ENCODE peak calls at places on chromosomes 2 and 18, in five cellular contexts. F is left lung; X is effector memory CD4-positive, alpha-beta T cell; B is kidney; L is colonic mucosa. D is an unnamed sample. For H3K36me3, the result is how much of the 10 kb centered on the place peaks cover.

GRCh38 chr2:7905756-7906155 is 776.1 kb upstream of the ID2 start:
- DNase-seq in L (peak), F (no peak), B (no peak), X (no peak), D (no peak)

GRCh38 chr2:151486100-151486499 is 76.4 kb downstream of the RIF1 start:
- DNase-seq in X (no peak), F (no peak), L (no peak), B (no peak), D (no peak)

GRCh38 chr2:239948100-239948881 is 76.9 kb downstream of the NDUFA10 start:
- DNase-seq in X (no peak), F (peak), L (no peak), B (peak), D (peak)

GRCh38 chr2:223058952-223059716 is 7.1 kb downstream of the KCNE4 start:
- DNase-seq in F (no peak), L (peak), B (no peak), X (no peak), D (no peak)

GRCh38 chr2:109614715-109615636 is 812 bp downstream of the SOWAHC start:
- DNase-seq in X (no peak), B (peak), F (peak), L (peak), D (peak)

GRCh38 chr2:9280204-9280603 is 73.6 kb downstream of the ASAP2 start:
- DNase-seq in L (no peak), B (no peak), F (no peak), X (no peak), D (no peak)

GRCh38 chr2:26245810-26246209 is 1.1 kb downstream of the HADHB start:
- DNase-seq in L (no peak), B (no peak), X (no peak), F (no peak), D (no peak)

GRCh38 chr18:38884050-38884449 is 1318.5 kb upstream of the CELF4 start:
- DNase-seq in F (no peak), L (no peak), B (no peak), X (no peak), D (no peak)

GRCh38 chr2:180124273-180124881 is 117.3 kb upstream of the CWC22 start:
- DNase-seq in B (no peak), X (no peak), F (no peak), L (no peak), D (no peak)

DNA sequence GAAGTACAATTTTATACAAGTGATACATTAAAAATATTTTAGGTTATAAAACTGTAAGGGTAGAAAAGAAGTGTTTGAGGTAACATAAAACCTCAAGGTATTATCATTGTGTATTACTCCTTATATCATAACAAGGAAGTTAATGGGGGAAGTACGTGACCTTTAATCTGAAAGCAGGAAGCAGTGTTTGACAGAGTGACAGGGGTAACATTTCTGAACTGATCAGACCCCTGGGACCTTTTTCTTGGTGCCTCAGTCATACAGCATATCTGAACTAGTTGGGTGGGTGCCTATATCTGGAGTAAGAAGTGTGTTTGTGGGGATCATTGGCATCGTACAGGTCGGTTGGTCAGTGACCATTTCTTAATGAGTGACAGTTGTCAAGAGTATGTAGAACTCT is 43.0 kb downstream of the MALT1 start:
- DNase-seq in F (no peak), X (no peak), L (no peak), B (no peak), D (no peak)
- H3K36me3 ChIP-seq in F (under half), X (under half), L (under half), B (under half), D (under half)

GRCh38 chr2:160286541-160286940 is 86.5 kb upstream of the ITGB6 start:
- DNase-seq in F (no peak), B (no peak), L (no peak), X (no peak), D (no peak)

GRCh38 chr2:160282063-160282580 is 82.0 kb upstream of the ITGB6 start:
- DNase-seq in X (no peak), L (no peak), B (no peak), F (no peak), D (no peak)

GRCh38 chr2:160281213-160281612 is 81.1 kb upstream of the ITGB6 start:
- DNase-seq in L (no peak), F (no peak), X (no peak), B (no peak), D (no peak)

GRCh38 chr2:160279813-160280465 is 79.9 kb upstream of the ITGB6 start:
- DNase-seq in F (no peak), L (no peak), B (no peak), X (no peak), D (no peak)

DNA sequence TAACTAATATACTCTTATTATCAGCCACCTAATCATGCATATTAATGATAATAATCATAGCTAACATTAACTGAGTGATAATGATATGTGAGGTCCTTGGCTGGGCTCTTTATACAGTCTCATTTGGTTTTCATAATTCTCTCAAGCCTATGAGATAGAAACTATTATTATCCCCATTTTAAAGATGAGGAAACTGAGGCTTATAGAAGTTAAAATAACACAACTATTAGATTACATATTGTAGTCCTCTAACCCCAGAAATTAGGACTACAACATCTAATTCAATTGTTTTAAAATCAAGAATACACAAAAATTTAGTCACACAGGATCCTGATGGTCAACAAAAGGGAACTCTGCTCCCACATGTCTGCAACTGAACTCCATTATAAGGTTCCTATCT is 83.6 kb upstream of the ITGB6 start:
- DNase-seq in X (no peak), B (no peak), L (no peak), F (no peak), D (no peak)
- H3K36me3 ChIP-seq in X (under half), B (under half), L (under half), F (half or more), D (under half)

GRCh38 chr2:75041791-75042231 is 83.4 kb downstream of the POLE4 start:
- DNase-seq in X (no peak), L (no peak), B (no peak), F (no peak), D (no peak)

GRCh38 chr2:75044291-75044690 is 85.8 kb downstream of the POLE4 start:
- DNase-seq in B (no peak), F (no peak), X (no peak), L (no peak), D (no peak)

GRCh38 chr2:75042823-75043222 is 84.4 kb downstream of the POLE4 start:
- DNase-seq in L (no peak), X (no peak), F (no peak), B (no peak), D (no peak)

GRCh38 chr2:75047907-75048625 is 89.6 kb downstream of the POLE4 start:
- DNase-seq in X (no peak), L (no peak), B (no peak), F (no peak), D (no peak)

GRCh38 chr2:75047189-75047812 is 88.9 kb downstream of the POLE4 start:
- DNase-seq in B (no peak), F (no peak), X (no peak), L (no peak), D (no peak)
- H3K36me3 ChIP-seq in B (under half), F (under half), X (under half), L (under half), D (under half)

DNA sequence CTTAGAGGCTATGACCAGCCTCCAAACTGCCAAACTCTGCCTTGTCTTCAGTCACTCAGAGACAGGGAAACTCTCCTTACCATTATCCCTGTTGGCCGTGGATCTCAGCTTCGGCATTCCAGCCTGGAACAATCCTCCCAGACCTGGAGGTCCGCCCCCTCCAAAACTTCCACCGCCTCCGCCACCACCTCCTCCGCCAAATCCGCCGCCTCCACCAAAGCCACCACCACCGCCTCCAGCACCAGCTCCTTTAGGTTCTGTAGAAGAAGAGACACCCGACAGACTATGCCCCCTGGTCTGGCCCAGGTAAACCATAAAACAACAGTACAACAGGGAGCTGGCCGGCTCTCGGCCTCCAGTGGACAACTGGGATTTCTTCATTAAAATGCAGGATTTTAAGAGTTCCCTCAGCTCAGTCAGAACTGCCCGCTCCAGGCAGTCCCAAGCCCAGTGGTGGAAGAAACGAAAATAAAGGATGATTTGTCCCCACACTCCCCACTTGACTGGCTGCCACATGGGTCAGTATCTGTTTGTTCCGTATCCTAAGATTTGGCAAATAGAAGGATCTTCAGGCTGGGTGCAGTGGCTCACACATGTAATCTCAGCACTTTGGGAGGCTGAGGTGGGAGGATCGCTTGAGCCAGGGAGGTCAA is 22.4 kb downstream of the WIPF1 start:
- DNase-seq in X (no peak), L (no peak), F (no peak), B (no peak), D (no peak)
- H3K36me3 ChIP-seq in X (half or more), L (under half), F (half or more), B (under half), D (under half)

DNA sequence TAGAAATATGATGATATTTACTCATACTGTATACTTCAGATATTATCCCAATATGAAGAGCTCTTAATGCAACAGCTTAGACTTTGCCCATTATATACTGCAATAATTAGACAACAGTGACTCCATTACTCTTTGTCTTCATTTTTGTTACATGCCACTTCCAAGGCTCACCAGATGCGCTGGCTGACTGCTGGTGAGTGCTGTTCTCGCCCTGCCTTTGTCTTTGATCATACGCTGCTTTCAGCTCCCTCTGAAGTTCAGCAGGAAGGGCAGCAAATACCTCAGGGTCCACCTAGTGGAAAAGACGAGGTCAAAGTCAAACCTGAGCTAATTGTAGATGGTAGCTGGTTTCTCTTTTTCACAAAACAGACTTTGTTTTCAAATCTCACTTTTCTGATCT is 66.3 kb downstream of the EIF5B start:
- DNase-seq in X (no peak), F (no peak), L (no peak), B (no peak), D (no peak)
- H3K36me3 ChIP-seq in X (half or more), F (half or more), L (under half), B (under half), D (under half)

GRCh38 chr2:231714639-231715498 is 6.5 kb downstream of the PTMA start:
- DNase-seq in F (no peak), L (peak), B (peak), X (peak), D (peak)
- H3K36me3 ChIP-seq in F (under half), L (under half), B (under half), X (under half), D (under half)

DNA sequence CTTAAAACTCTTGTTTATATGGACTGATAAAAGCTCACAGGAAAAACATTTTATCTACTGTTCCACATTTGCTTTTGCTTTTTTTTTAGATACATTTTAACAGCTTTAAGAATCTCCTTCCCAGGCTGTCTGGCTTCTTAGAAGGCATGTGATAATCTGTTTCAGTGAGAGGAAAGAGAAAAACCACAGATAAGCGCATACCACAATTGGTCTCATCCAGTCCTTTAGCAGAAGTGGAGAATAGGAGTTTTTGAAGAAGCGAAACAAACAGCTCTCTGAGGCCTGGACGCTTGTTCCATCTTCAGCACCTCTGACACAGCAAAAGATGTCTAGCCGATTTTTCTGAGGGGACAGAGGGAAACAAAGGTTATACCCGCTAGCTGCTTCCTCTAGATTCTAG is 37.6 kb downstream of the RMC1 start:
- DNase-seq in B (no peak), L (no peak), X (no peak), F (no peak), D (no peak)
- H3K36me3 ChIP-seq in B (half or more), L (under half), X (half or more), F (half or more), D (half or more)

GRCh38 chr2:48633143-48633542 is 15.5 kb downstream of the GTF2A1L start:
- DNase-seq in X (no peak), B (no peak), F (no peak), L (no peak), D (no peak)

DNA sequence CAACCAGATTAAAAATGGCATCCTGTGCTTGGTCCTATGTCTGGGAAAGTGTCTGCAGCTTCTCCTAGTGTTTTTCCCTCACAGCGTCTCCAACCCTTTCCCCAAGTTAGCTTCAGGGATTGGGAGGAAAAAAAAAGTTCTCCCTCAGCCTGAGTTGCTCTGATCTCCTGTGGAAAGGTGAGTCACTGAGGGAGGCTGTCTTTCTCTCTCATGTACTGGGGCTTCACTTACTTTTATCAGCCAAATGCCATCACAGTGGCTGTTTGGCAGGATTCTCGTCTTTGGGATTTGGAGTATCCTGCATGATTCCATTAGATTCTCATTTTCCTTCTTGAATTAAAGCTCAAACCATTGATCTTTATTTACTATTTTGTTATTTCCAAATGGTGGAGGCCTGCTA is 18.1 kb downstream of the GTF2A1L start:
- DNase-seq in L (no peak), F (no peak), X (no peak), B (no peak), D (no peak)
- H3K36me3 ChIP-seq in L (under half), F (under half), X (under half), B (under half), D (under half)